ENCODE peak calls at places on chromosomes 16 and 17, in nine cellular contexts. U is T-helper 1 cell; V is A172; I is pancreas; R is iris pigment epithelial cell; Y is cerebellar cortex; W is stimulated activated naive CD8-positive, alpha-beta T cell treated with anti-CD3 and anti-CD28 coated beads, Interleukin-15, Interleukin-2, amounts not matched to agents 100 U/mL and 50 U/mL, for 24 hours; Q is HTR-8/SVneo; K is ovary. B is an unnamed sample.
A peak's percentile ranks its signal among the peaks of the same experiment; 100 is the strongest.

GRCh38 chr16:11612110-11612981 is 25.6 kb upstream of the LITAF start:
- DNase-seq in U (no peak), V (peak; percentile 35), I (no peak), R (peak; percentile 45), Y (no peak), W (no peak), Q (no peak), K (no peak), B (no peak)

GRCh38 chr17:17120294-17120693 is 78.0 kb downstream of the MPRIP start:
- DNase-seq in U (no peak), V (no peak), I (no peak), R (no peak), Y (peak; percentile 46), W (no peak), Q (no peak), K (no peak), B (no peak)

GRCh38 chr17:6713130-6713917 is at the start of gene SLC13A5:
- DNase-seq in U (no peak), V (no peak), I (peak; percentile 63), R (peak; percentile 10), Y (peak; percentile 15), W (peak; percentile 31), Q (peak; percentile 53), K (peak; percentile 54), B (no peak)

GRCh38 chr16:28062261-28063046 is 1.1 kb downstream of the GSG1L start:
- DNase-seq in U (no peak), V (no peak), I (no peak), R (no peak), Y (no peak), W (no peak), Q (no peak), K (no peak), B (no peak)

GRCh38 chr17:8120520-8121443 is 2.5 kb upstream of the ALOXE3 start:
- DNase-seq in U (no peak), V (peak; percentile 82), I (peak; percentile 84), R (peak; percentile 67), Y (peak; percentile 87), W (peak; percentile 80), Q (peak; percentile 54), K (peak; percentile 74), B (peak; percentile 81)

GRCh38 chr17:16474012-16474725 is 17.8 kb downstream of the LRRC75A start:
- DNase-seq in U (no peak), V (peak; percentile 27), I (no peak), R (no peak), Y (no peak), W (no peak), Q (peak; percentile 81), K (no peak), B (no peak)

GRCh38 chr16:74449470-74449869 is 28.2 kb upstream of the CLEC18B start:
- DNase-seq in U (no peak), V (peak; percentile 85), I (no peak), R (peak; percentile 46), Y (no peak), W (no peak), Q (peak; percentile 64), K (no peak), B (no peak)

GRCh38 chr17:2266045-2266864 is 37.3 kb downstream of the SMG6 start:
- DNase-seq in U (peak; percentile 51), V (no peak), I (no peak), R (no peak), Y (no peak), W (peak; percentile 84), Q (no peak), K (no peak), B (no peak)

GRCh38 chr17:82064433-82065192 is 991 bp downstream of the DUS1L start:
- DNase-seq in U (peak; percentile 4), V (no peak), I (no peak), R (no peak), Y (no peak), W (no peak), Q (no peak), K (no peak), B (peak; percentile 65)

GRCh38 chr16:11692651-11693050 is 24.4 kb downstream of the SNN start:
- DNase-seq in U (no peak), V (no peak), I (no peak), R (no peak), Y (peak; percentile 91), W (no peak), Q (no peak), K (no peak), B (no peak)

GRCh38 chr17:82734987-82735866 is at the start of gene FN3K:
- DNase-seq in U (no peak), V (peak; percentile 35), I (peak; percentile 86), R (peak; percentile 66), Y (peak; percentile 54), W (peak; percentile 31), Q (peak; percentile 57), K (peak; percentile 87), B (no peak)

GRCh38 chr17:10646393-10646990 is 10.6 kb downstream of the MYH3 start:
- DNase-seq in U (peak; percentile 51), V (peak; percentile 77), I (peak; percentile 83), R (peak; percentile 69), Y (peak; percentile 67), W (peak; percentile 82), Q (peak; percentile 61), K (peak; percentile 73), B (peak; percentile 71)